ENCODE peak calls at places on chromosome X, in ten cellular contexts. S is breast epithelium, K is transverse colon, H is GM23338, Y is SK-N-SH, I is HCT116, D is spleen, L is prostate gland, C is stomach, X is sigmoid colon. R is an unnamed sample.

GRCh38 chrX:25191403-25191802 is 175.6 kb upstream of the ARX start:
- DNase-seq in S (no peak), K (no peak), H (peak; percentile 45), Y (no peak), I (no peak), D (no peak), L (no peak), C (no peak), X (no peak), R (no peak)

GRCh38 chrX:48540015-48540350 is 469 bp downstream of the TBC1D25 start:
- DNase-seq in S (peak; percentile 35), K (peak; percentile 61), H (no peak), Y (peak; percentile 71), I (peak; percentile 12), D (no peak), L (peak; percentile 16), C (peak; percentile 43), X (no peak), R (peak; percentile 34)

GRCh38 chrX:68640661-68641060 is 6.8 kb upstream of the STARD8 start:
- DNase-seq in S (no peak), K (no peak), H (no peak), Y (no peak), I (no peak), D (no peak), L (no peak), C (no peak), X (no peak), R (no peak)

GRCh38 chrX:1464282-1465131 is 11.8 kb upstream of the ASMTL start:
- DNase-seq in S (no peak), K (no peak), H (no peak), Y (no peak), I (no peak), D (peak; percentile 71), L (no peak), C (peak; percentile 17), X (peak; percentile 58), R (peak; percentile 10)

GRCh38 chrX:130339408-130340222 is at the start of gene SLC25A14:
- DNase-seq in S (peak; percentile 46), K (peak; percentile 75), H (peak; percentile 83), Y (peak; percentile 74), I (peak; percentile 51), D (peak; percentile 90), L (peak; percentile 61), C (peak; percentile 77), X (peak; percentile 85), R (peak; percentile 74)

GRCh38 chrX:71998836-71999509 is 88.3 kb downstream of the NHSL2 start:
- DNase-seq in S (no peak), K (no peak), H (peak; percentile 70), Y (peak; percentile 76), I (peak; percentile 12), D (no peak), L (no peak), C (peak; percentile 38), X (no peak), R (peak; percentile 49)

GRCh38 chrX:150781711-150782110 is 88.5 kb downstream of the MTMR1 start:
- DNase-seq in S (no peak), K (no peak), H (no peak), Y (no peak), I (no peak), D (no peak), L (no peak), C (no peak), X (no peak), R (no peak)

GRCh38 chrX:123201720-123202119 is 17.6 kb downstream of the GRIA3 start:
- DNase-seq in S (no peak), K (no peak), H (no peak), Y (no peak), I (no peak), D (no peak), L (no peak), C (no peak), X (no peak), R (no peak)

GRCh38 chrX:106139048-106139447 is 29.1 kb upstream of the PWWP3B start:
- DNase-seq in S (no peak), K (no peak), H (no peak), Y (no peak), I (no peak), D (no peak), L (no peak), C (no peak), X (no peak), R (no peak)

GRCh38 chrX:53223955-53224859 is 800 bp downstream of the KDM5C start:
- DNase-seq in S (peak; percentile 18), K (peak; percentile 22), H (peak; percentile 24), Y (peak; percentile 58), I (peak; percentile 28), D (peak; percentile 90), L (no peak), C (no peak), X (no peak), R (no peak)

GRCh38 chrX:65196758-65197371 is 220.6 kb upstream of the ZC4H2 start:
- DNase-seq in S (no peak), K (peak; percentile 84), H (peak; percentile 75), Y (no peak), I (no peak), D (no peak), L (peak; percentile 16), C (peak; percentile 70), X (peak; percentile 63), R (no peak)

GRCh38 chrX:107421337-107421736 is 28.1 kb upstream of the FRMPD3 start:
- DNase-seq in S (no peak), K (no peak), H (no peak), Y (no peak), I (no peak), D (no peak), L (no peak), C (no peak), X (no peak), R (no peak)

GRCh38 chrX:130118396-130118795 is 8.1 kb upstream of the ELF4 start:
- DNase-seq in S (no peak), K (no peak), H (no peak), Y (no peak), I (no peak), D (no peak), L (no peak), C (no peak), X (no peak), R (no peak)

GRCh38 chrX:24494544-24495113 is 29.5 kb downstream of the PDK3 start:
- DNase-seq in S (peak; percentile 46), K (peak; percentile 48), H (no peak), Y (no peak), I (no peak), D (no peak), L (peak; percentile 74), C (no peak), X (peak; percentile 68), R (no peak)

GRCh38 chrX:23494741-23495140 is 160.1 kb downstream of the PTCHD1 start:
- DNase-seq in S (no peak), K (no peak), H (no peak), Y (no peak), I (no peak), D (no peak), L (no peak), C (no peak), X (no peak), R (no peak)

GRCh38 chrX:38327775-38328081 is 419 bp upstream of the RPGR start:
- DNase-seq in S (no peak), K (no peak), H (no peak), Y (no peak), I (no peak), D (no peak), L (no peak), C (no peak), X (no peak), R (no peak)

GRCh38 chrX:38326086-38326485 is 1.2 kb downstream of the RPGR start:
- DNase-seq in S (no peak), K (no peak), H (no peak), Y (no peak), I (no peak), D (no peak), L (no peak), C (no peak), X (no peak), R (no peak)

GRCh38 chrX:38332505-38332904 is 5.2 kb upstream of the RPGR start:
- DNase-seq in S (no peak), K (no peak), H (no peak), Y (no peak), I (no peak), D (no peak), L (no peak), C (no peak), X (no peak), R (no peak)

GRCh38 chrX:38327007-38327774 is at the start of gene RPGR:
- DNase-seq in S (peak; percentile 90), K (peak; percentile 95), H (peak; percentile 91), Y (peak; percentile 91), I (peak; percentile 79), D (peak; percentile 97), L (peak; percentile 92), C (peak; percentile 93), X (peak; percentile 97), R (peak; percentile 95)
- TF ChIP-seq POLR2AphosphoS5 in S (peak; percentile 79), K (peak; percentile 71), H (peak; percentile 37), Y (peak; percentile 40), I (peak; percentile 16), D (peak; percentile 89), L (peak; percentile 78), C (peak; percentile 47), X (peak; percentile 45), R (peak; percentile 71)

DNA sequence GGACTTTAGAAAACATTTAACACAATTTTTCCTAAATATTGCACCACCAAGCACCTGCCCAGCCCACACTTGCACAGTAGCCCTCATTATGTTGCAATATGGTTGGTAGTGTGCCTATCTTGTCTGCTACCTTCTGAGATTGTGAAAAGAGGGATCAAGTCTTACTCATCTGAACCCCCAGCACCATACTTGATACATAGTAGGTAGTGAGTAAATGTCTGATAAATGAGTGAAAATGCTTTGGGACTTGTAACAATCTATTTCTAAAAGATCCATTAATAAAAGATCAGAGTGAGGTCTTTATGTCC is 118.4 kb upstream of the MED14 start:
- DNase-seq in S (no peak), K (no peak), H (no peak), Y (no peak), I (no peak), D (no peak), L (no peak), C (no peak), X (no peak), R (peak; percentile 13)
- H3K4me3 ChIP-seq in S (no peak overlapping the region), K (no peak overlapping the region), H (no peak overlapping the region), Y (no peak overlapping the region), I (no peak overlapping the region), D (no peak overlapping the region), L (no peak overlapping the region), C (no peak overlapping the region), X (no peak overlapping the region), R (no peak overlapping the region)

DNA sequence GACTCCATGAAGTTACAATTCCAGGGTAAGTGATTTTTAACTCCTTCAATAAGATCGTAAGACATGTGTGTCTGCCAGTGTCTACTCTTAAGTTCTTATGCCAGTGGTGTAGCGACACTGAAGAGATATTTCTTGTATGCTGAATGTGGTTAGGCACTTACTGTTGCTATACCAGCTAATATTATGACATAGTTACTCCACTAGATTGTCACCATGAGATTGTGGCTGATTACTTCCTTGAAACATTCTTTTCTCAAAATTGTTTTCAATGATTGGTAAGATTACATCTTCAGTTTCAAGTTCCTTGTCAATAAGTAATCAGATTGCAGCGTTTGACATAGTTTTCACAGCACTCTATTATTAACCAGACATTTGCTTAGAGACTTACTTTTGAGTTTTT is 60.6 kb upstream of the PAGE5 start:
- DNase-seq in S (no peak), K (no peak), H (no peak), Y (no peak), I (no peak), D (no peak), L (no peak), C (no peak), X (no peak), R (no peak)
- H3K27ac ChIP-seq in S (no peak overlapping the region), K (no peak overlapping the region), H (no peak overlapping the region), Y (no peak overlapping the region), I (no peak overlapping the region), D (no peak overlapping the region), L (no peak overlapping the region), C (peak overlapping the region; percentile 89), X (no peak overlapping the region), R (peak overlapping the region; percentile 89)

GRCh38 chrX:47232803-47233332 is at the start of gene USP11:
- DNase-seq in S (peak; percentile 43), K (peak; percentile 50), H (peak; percentile 64), Y (peak; percentile 78), I (no peak), D (no peak), L (no peak), C (peak; percentile 38), X (peak; percentile 81), R (no peak)
- TF ChIP-seq POLR2AphosphoS5 in S (peak; percentile 53), K (peak; percentile 59), H (peak; percentile 45), Y (peak; percentile 80), I (no peak), D (peak; percentile 93), L (no peak), C (no peak), X (peak; percentile 26), R (no peak)

R was measured in HL-60.